ENCODE peak calls at places on chromosomes 1 and 21, in five cellular contexts. D, R, B, K and U are unnamed samples.

GRCh38 chr1:65965597-65965996 is 172.9 kb downstream of the PDE4B start:
- DNase-seq in B (no peak), K (no peak), D (no peak), R (no peak), U (no peak)

GRCh38 chr1:15187175-15187810 is 33.7 kb downstream of the TMEM51 start:
- DNase-seq in K (no peak), B (no peak), D (no peak), R (no peak), U (no peak)

GRCh38 chr1:171943973-171944561 is 102.8 kb downstream of the DNM3 start:
- DNase-seq in K (no peak), B (no peak), R (no peak), D (no peak), U (no peak)

GRCh38 chr1:86184401-86184800 is 27.8 kb upstream of the COL24A1 start:
- DNase-seq in B (no peak), R (no peak), K (no peak), D (no peak), U (peak; percentile 64)

GRCh38 chr1:11492235-11492634 is 13.3 kb downstream of the DISP3 start:
- DNase-seq in K (no peak), B (no peak), R (no peak), D (no peak), U (no peak)

GRCh38 chr1:13812456-13813397 is 112.7 kb downstream of the PRDM2 start:
- DNase-seq in K (peak; percentile 22), R (no peak), B (no peak), D (no peak), U (no peak)

GRCh38 chr1:17441265-17441992 is 2.0 kb upstream of the RCC2 start:
- DNase-seq in B (peak; percentile 29), K (peak; percentile 64), D (peak; percentile 46), R (peak; percentile 91), U (peak; percentile 20)

GRCh38 chr1:46423574-46424240 is 29.6 kb downstream of the FAAH start:
- DNase-seq in R (no peak), D (no peak), B (no peak), K (no peak), U (no peak)

GRCh38 chr21:38815060-38815405 is 9.3 kb downstream of the ETS2 start:
- DNase-seq in B (no peak), R (no peak), K (peak; percentile 53), D (no peak), U (no peak)

GRCh38 chr1:114458208-114458777 is 52.7 kb downstream of the TRIM33 start:
- DNase-seq in D (peak; percentile 22), B (peak; percentile 13), R (peak; percentile 81), K (peak; percentile 79), U (no peak)

GRCh38 chr1:94940738-94941137 is 13.8 kb upstream of the CNN3 start:
- DNase-seq in K (no peak), D (no peak), R (no peak), B (no peak), U (no peak)